ENCODE peak calls at places on chromosomes 11 and 22, in four cellular contexts. H, X, S and P are unnamed samples.
A peak's percentile ranks its signal among the peaks of the same experiment; 100 is the strongest.

GRCh38 chr22:49619301-49619700 is 208.4 kb downstream of the BRD1 start:
- DNase-seq in S (peak; percentile 6), H (no peak), X (no peak), P (no peak)

GRCh38 chr11:9208726-9209501 is 56.2 kb downstream of the DENND5A start:
- DNase-seq in S (no peak), X (no peak), H (peak; percentile 14), P (no peak)

GRCh38 chr11:125404136-125404810 is 91.8 kb downstream of the FEZ1 start:
- DNase-seq in S (peak; percentile 62), X (no peak), H (no peak), P (no peak)

GRCh38 chr11:33724644-33725035 is 11.6 kb downstream of the CD59 start:
- DNase-seq in S (no peak), H (no peak), X (peak; percentile 64), P (no peak)

GRCh38 chr22:27308513-27308912 is 493.0 kb downstream of the MN1 start:
- DNase-seq in X (no peak), H (no peak), S (no peak), P (no peak)

GRCh38 chr11:97290444-97291041 is 900.7 kb downstream of the JRKL start:
- DNase-seq in H (no peak), X (no peak), S (no peak), P (no peak)

GRCh38 chr11:128453444-128454336 is 133.7 kb downstream of the ETS1 start:
- DNase-seq in S (no peak), X (peak; percentile 96), H (peak; percentile 98), P (no peak)

GRCh38 chr11:14042686-14043440 is 80.3 kb downstream of the SPON1 start:
- DNase-seq in S (no peak), H (no peak), X (no peak), P (no peak)

GRCh38 chr11:111086058-111086457 is 159.5 kb upstream of the POU2AF2 start:
- DNase-seq in S (peak; percentile 22), H (no peak), X (no peak), P (peak; percentile 98)

GRCh38 chr11:34209809-34210208 is 104.4 kb downstream of the NAT10 start:
- DNase-seq in S (peak; percentile 25), X (no peak), H (no peak), P (no peak)

GRCh38 chr11:131005829-131006228 is 89.5 kb upstream of the SNX19 start:
- DNase-seq in S (no peak), X (no peak), H (no peak), P (no peak)

GRCh38 chr11:61963016-61963281 is 4.5 kb downstream of the FTH1 start:
- DNase-seq in S (no peak), X (no peak), H (no peak), P (no peak)

GRCh38 chr22:20039683-20040325 is 18.9 kb downstream of the TANGO2 start:
- DNase-seq in X (no peak), H (no peak), S (no peak), P (no peak)

GRCh38 chr11:10443152-10443551 is 11.9 kb upstream of the AMPD3 start:
- DNase-seq in H (no peak), X (no peak), S (no peak), P (no peak)

GRCh38 chr11:110471315-110471714 is 41.6 kb downstream of the FDX1 start:
- DNase-seq in X (peak; percentile 30), S (no peak), H (peak; percentile 50), P (no peak)

GRCh38 chr22:35024364-35024692 is 41.6 kb upstream of the ISX start:
- DNase-seq in X (no peak), H (no peak), S (no peak), P (no peak)

GRCh38 chr11:69348414-69349235 is 54.7 kb downstream of the MYEOV start:
- DNase-seq in X (no peak), H (no peak), S (no peak), P (no peak)

GRCh38 chr11:62179995-62180394 is 10.0 kb upstream of the SCGB1D1 start:
- DNase-seq in S (no peak), X (no peak), H (no peak), P (no peak)

GRCh38 chr22:36010090-36010489 is 18.5 kb downstream of the RBFOX2 start:
- DNase-seq in H (no peak), X (no peak), S (peak; percentile 65), P (peak; percentile 72)

GRCh38 chr22:41308054-41308453 is 6.7 kb downstream of the ZC3H7B start:
- DNase-seq in H (peak; percentile 94), X (peak; percentile 92), S (no peak), P (no peak)

GRCh38 chr11:119376197-119376847 is 5.2 kb downstream of the USP2 start:
- DNase-seq in S (no peak), X (no peak), H (no peak), P (no peak)

GRCh38 chr11:120467627-120468026 is 43.9 kb upstream of the GRIK4 start:
- DNase-seq in S (no peak), X (peak; percentile 74), H (peak; percentile 80), P (no peak)

GRCh38 chr11:116879789-116880402 is 42.5 kb upstream of the APOA1 start:
- DNase-seq in H (peak; percentile 76), X (peak; percentile 65), S (no peak), P (peak; percentile 63)

GRCh38 chr22:39173050-39173706 is 20.7 kb upstream of the CBX7 start:
- DNase-seq in S (no peak), X (no peak), H (no peak), P (no peak)

GRCh38 chr11:129596361-129596760 is 219.3 kb upstream of the TMEM45B start:
- DNase-seq in H (no peak), X (no peak), S (no peak), P (no peak)

GRCh38 chr11:61545341-61545740 is 35.5 kb downstream of the SYT7 start:
- DNase-seq in S (no peak), X (no peak), H (no peak), P (no peak)

GRCh38 chr22:49983148-49984042 is 22.8 kb downstream of the PIM3 start:
- DNase-seq in S (peak; percentile 66), X (no peak), H (no peak), P (no peak)

GRCh38 chr11:128764617-128765095 is 70.8 kb downstream of the FLI1 start:
- DNase-seq in H (no peak), S (no peak), X (no peak), P (peak; percentile 93)

GRCh38 chr11:35525501-35526175 is at the start of gene PAMR1:
- DNase-seq in X (peak; percentile 74), S (peak; percentile 72), H (peak; percentile 82), P (no peak)

GRCh38 chr22:31177420-31178162 is 17.6 kb downstream of the RNF185 start:
- DNase-seq in X (peak; percentile 93), S (no peak), H (peak; percentile 98), P (no peak)

GRCh38 chr11:69108559-69108958 is 47.2 kb upstream of the SMIM38 start:
- DNase-seq in H (no peak), X (no peak), S (no peak), P (no peak)

GRCh38 chr11:15216678-15217077 is 102.0 kb downstream of the INSC start:
- DNase-seq in H (no peak), X (no peak), S (peak; percentile 36), P (no peak)

GRCh38 chr11:1771700-1772099 is 8.0 kb upstream of the CTSD start:
- DNase-seq in H (peak; percentile 62), X (peak; percentile 31), S (no peak), P (no peak)

GRCh38 chr11:28674432-28675076 is 566.4 kb downstream of the METTL15 start:
- DNase-seq in S (peak; percentile 56), X (peak; percentile 81), H (peak; percentile 95), P (no peak)